ENCODE peak calls at places on chromosomes 13 and 19, in eight cellular contexts. L is T1000, T is SK-N-SH, D is fibroblast of the aortic adventitia, Y is psoas muscle, G is uterus, M is thoracic aorta, N is BE2C. J is an unnamed sample.

GRCh38 chr13:41453620-41454019 is 3.7 kb upstream of the RGCC start:
- DNase-seq in L (no peak), T (no peak), D (no peak), Y (no peak), G (no peak), M (no peak), N (no peak), J (no peak)

GRCh38 chr13:46831588-46832194 is 34.7 kb upstream of the ESD start:
- DNase-seq in L (no peak), T (peak), D (peak), Y (no peak), G (peak), M (no peak), N (peak), J (peak)

GRCh38 chr19:35623327-35624010 is 5.4 kb upstream of the RBM42 start:
- DNase-seq in L (no peak), T (no peak), D (no peak), Y (no peak), G (no peak), M (no peak), N (no peak), J (no peak)

GRCh38 chr13:50594276-50594970 is 249.1 kb downstream of the DLEU7 start:
- DNase-seq in L (no peak), T (peak), D (no peak), Y (no peak), G (no peak), M (no peak), N (peak), J (peak)

GRCh38 chr13:49594576-49594975 is 9.2 kb upstream of the RCBTB1 start:
- DNase-seq in L (no peak), T (no peak), D (no peak), Y (no peak), G (no peak), M (no peak), N (no peak), J (no peak)

GRCh38 chr13:71758823-71759222 is 108.2 kb downstream of the DACH1 start:
- DNase-seq in L (no peak), T (peak), D (no peak), Y (no peak), G (no peak), M (no peak), N (peak), J (no peak)

GRCh38 chr19:29815231-29815630 is 3.4 kb downstream of the CCNE1 start:
- DNase-seq in L (no peak), T (no peak), D (no peak), Y (no peak), G (no peak), M (no peak), N (no peak), J (no peak)

GRCh38 chr19:6415592-6416190 is 8.9 kb downstream of the KHSRP start:
- DNase-seq in L (no peak), T (no peak), D (no peak), Y (no peak), G (no peak), M (no peak), N (no peak), J (no peak)

GRCh38 chr19:51493776-51494175 is 7.8 kb downstream of the SIGLEC12 start:
- DNase-seq in L (no peak), T (no peak), D (no peak), Y (no peak), G (no peak), M (no peak), N (no peak), J (no peak)

GRCh38 chr13:51731759-51732158 is 72.2 kb downstream of the DHRS12 start:
- DNase-seq in L (no peak), T (no peak), D (peak), Y (no peak), G (no peak), M (no peak), N (no peak), J (peak)

GRCh38 chr19:43777163-43777700 is 3.5 kb downstream of the KCNN4 start:
- DNase-seq in L (peak), T (peak), D (no peak), Y (no peak), G (no peak), M (no peak), N (no peak), J (peak)

GRCh38 chr19:18861235-18861634 is 29.5 kb downstream of the UPF1 start:
- DNase-seq in L (no peak), T (no peak), D (no peak), Y (no peak), G (no peak), M (no peak), N (no peak), J (no peak)

GRCh38 chr13:75931116-75931515 is 295.0 kb downstream of the LMO7 start:
- DNase-seq in L (no peak), T (no peak), D (no peak), Y (no peak), G (no peak), M (no peak), N (no peak), J (peak)

GRCh38 chr13:45713721-45714120 is 11.6 kb downstream of the CBY2 start:
- DNase-seq in L (no peak), T (no peak), D (no peak), Y (no peak), G (no peak), M (no peak), N (no peak), J (no peak)

GRCh38 chr13:95644611-95645052 is at the start of gene DZIP1:
- DNase-seq in L (peak), T (peak), D (peak), Y (peak), G (peak), M (peak), N (peak), J (peak)

GRCh38 chr13:70390968-70391367 is 282.7 kb upstream of the KLHL1 start:
- DNase-seq in L (no peak), T (no peak), D (no peak), Y (no peak), G (no peak), M (no peak), N (no peak), J (no peak)

GRCh38 chr19:30406220-30406944 is 34.2 kb downstream of the ZNF536 start:
- DNase-seq in L (no peak), T (peak), D (no peak), Y (no peak), G (no peak), M (no peak), N (peak), J (no peak)

GRCh38 chr13:61901946-61902541 is 486.4 kb upstream of the PCDH20 start:
- DNase-seq in L (no peak), T (no peak), D (no peak), Y (no peak), G (no peak), M (no peak), N (no peak), J (no peak)

GRCh38 chr13:79491715-79492114 is 10.8 kb downstream of the NDFIP2 start:
- DNase-seq in L (no peak), T (no peak), D (peak), Y (no peak), G (no peak), M (no peak), N (no peak), J (peak)

GRCh38 chr13:90926459-90926858 is 421.0 kb upstream of the MIR17HG start:
- DNase-seq in L (no peak), T (no peak), D (no peak), Y (no peak), G (no peak), M (no peak), N (no peak), J (no peak)

GRCh38 chr19:48628486-48629296 is 8.5 kb downstream of the DBP start:
- DNase-seq in L (no peak), T (no peak), D (no peak), Y (no peak), G (no peak), M (no peak), N (no peak), J (no peak)

GRCh38 chr19:55688422-55689218 is 13.6 kb downstream of the EPN1 start:
- DNase-seq in L (no peak), T (no peak), D (no peak), Y (no peak), G (no peak), M (no peak), N (peak), J (no peak)

GRCh38 chr19:45641274-45642105 is 2.3 kb upstream of the EML2 start:
- DNase-seq in L (peak), T (no peak), D (peak), Y (peak), G (peak), M (no peak), N (no peak), J (peak)

GRCh38 chr13:32115069-32115468 is 83.5 kb downstream of the FRY start:
- DNase-seq in L (no peak), T (no peak), D (no peak), Y (no peak), G (no peak), M (no peak), N (no peak), J (no peak)

GRCh38 chr13:97339019-97339988 is 94.7 kb upstream of the RAP2A start:
- DNase-seq in L (no peak), T (no peak), D (peak), Y (peak), G (peak), M (peak), N (peak), J (peak)

GRCh38 chr13:30932481-30933333 is at the start of gene TEX26:
- DNase-seq in L (no peak), T (no peak), D (no peak), Y (no peak), G (no peak), M (no peak), N (no peak), J (peak)

GRCh38 chr19:49491804-49492572 is 4.2 kb upstream of the RPS11 start:
- DNase-seq in L (no peak), T (no peak), D (no peak), Y (no peak), G (no peak), M (no peak), N (no peak), J (no peak)

GRCh38 chr19:34711890-34712289 is 22.2 kb upstream of the ZNF181 start:
- DNase-seq in L (no peak), T (no peak), D (no peak), Y (no peak), G (no peak), M (no peak), N (no peak), J (no peak)

GRCh38 chr13:70874646-70875045 is 766.4 kb upstream of the KLHL1 start:
- DNase-seq in L (no peak), T (no peak), D (no peak), Y (no peak), G (no peak), M (no peak), N (no peak), J (no peak)

GRCh38 chr19:16216744-16217670 is 19.3 kb downstream of the AP1M1 start:
- DNase-seq in L (no peak), T (peak), D (no peak), Y (no peak), G (no peak), M (no peak), N (no peak), J (no peak)

GRCh38 chr19:54470991-54471782 is 1.9 kb downstream of the CDC42EP5 start:
- DNase-seq in L (no peak), T (no peak), D (no peak), Y (peak), G (no peak), M (no peak), N (no peak), J (no peak)

GRCh38 chr19:39310558-39311311 is 9.9 kb downstream of the LRFN1 start:
- DNase-seq in L (no peak), T (no peak), D (no peak), Y (no peak), G (no peak), M (no peak), N (no peak), J (no peak)

J was measured in astrocyte of the spinal cord.